ENCODE peak calls at places on chromosome 3, in seven cellular contexts. I is HTR-8/SVneo; F is posterior vena cava; J is stimulated activated CD8-positive, alpha-beta memory T cell treated with anti-CD3 and anti-CD28 coated beads, Interleukin-15, amount 100 ng/mL, for 24 hours; D is naive thymus-derived CD4-positive, alpha-beta T cell; U is tibial nerve; T is psoas muscle. V is an unnamed sample.

GRCh38 chr3:160027541-160028195 is 39.0 kb downstream of the IL12A start:
- DNase-seq in I (peak; percentile 33), F (no peak), J (no peak), D (no peak), U (no peak), T (no peak), V (no peak)

GRCh38 chr3:151008699-151009098 is 36.2 kb upstream of the CLRN1 start:
- DNase-seq in I (peak; percentile 30), F (no peak), J (no peak), D (no peak), U (no peak), T (no peak), V (no peak)

GRCh38 chr3:194740859-194741486 is 55.3 kb downstream of the FAM43A start:
- DNase-seq in I (peak; percentile 78), F (no peak), J (no peak), D (no peak), U (no peak), T (no peak), V (no peak)

GRCh38 chr3:136378011-136378410 is 127.9 kb downstream of the PCCB start:
- DNase-seq in I (no peak), F (no peak), J (no peak), D (no peak), U (no peak), T (no peak), V (no peak)

GRCh38 chr3:160092760-160093159 is 104.1 kb downstream of the IL12A start:
- DNase-seq in I (no peak), F (no peak), J (no peak), D (no peak), U (no peak), T (no peak), V (no peak)

GRCh38 chr3:53242155-53242554 is 13.7 kb downstream of the TKT start:
- DNase-seq in I (no peak), F (peak; percentile 79), J (no peak), D (no peak), U (no peak), T (no peak), V (no peak)

GRCh38 chr3:13161021-13161759 is 88.0 kb upstream of the IQSEC1 start:
- DNase-seq in I (no peak), F (peak; percentile 67), J (no peak), D (no peak), U (no peak), T (no peak), V (no peak)

GRCh38 chr3:143825513-143825912 is 22.8 kb downstream of the SLC9A9 start:
- DNase-seq in I (no peak), F (no peak), J (no peak), D (peak; percentile 56), U (no peak), T (no peak), V (no peak)

GRCh38 chr3:100775669-100776068 is 66.4 kb downstream of the TFG start:
- DNase-seq in I (no peak), F (no peak), J (no peak), D (no peak), U (no peak), T (no peak), V (no peak)

GRCh38 chr3:134361162-134361831 is 12.9 kb downstream of the AMOTL2 start:
- DNase-seq in I (no peak), F (peak; percentile 73), J (no peak), D (no peak), U (no peak), T (no peak), V (peak; percentile 56)

GRCh38 chr3:78728406-78729145 is 1039.2 kb downstream of the ROBO1 start:
- DNase-seq in I (no peak), F (peak; percentile 81), J (no peak), D (no peak), U (peak; percentile 34), T (peak; percentile 57), V (no peak)

GRCh38 chr3:111864821-111865656 is 6.0 kb downstream of the PHLDB2 start:
- DNase-seq in I (peak; percentile 46), F (no peak), J (no peak), D (no peak), U (no peak), T (no peak), V (no peak)

GRCh38 chr3:108907194-108907593 is 46.5 kb downstream of the GUCA1C start:
- DNase-seq in I (no peak), F (no peak), J (no peak), D (no peak), U (no peak), T (no peak), V (no peak)

GRCh38 chr3:178761461-178761860 is 225.2 kb downstream of the KCNMB2 start:
- DNase-seq in I (no peak), F (no peak), J (no peak), D (no peak), U (no peak), T (no peak), V (no peak)

GRCh38 chr3:194384569-194385001 is 14.5 kb downstream of the GP5 start:
- DNase-seq in I (no peak), F (peak; percentile 77), J (no peak), D (no peak), U (no peak), T (no peak), V (no peak)

GRCh38 chr3:72401005-72401404 is 447.2 kb downstream of the SHQ1 start:
- DNase-seq in I (no peak), F (no peak), J (no peak), D (no peak), U (no peak), T (no peak), V (no peak)

GRCh38 chr3:179672918-179673317 is 20.1 kb downstream of the USP13 start:
- DNase-seq in I (no peak), F (no peak), J (no peak), D (no peak), U (no peak), T (no peak), V (no peak)

GRCh38 chr3:9373443-9373842 is 10.6 kb downstream of the THUMPD3 start:
- DNase-seq in I (no peak), F (no peak), J (no peak), D (no peak), U (no peak), T (no peak), V (no peak)

GRCh38 chr3:37491343-37491742 is 317.0 kb upstream of the LRRFIP2 start:
- DNase-seq in I (no peak), F (no peak), J (no peak), D (no peak), U (no peak), T (no peak), V (no peak)

GRCh38 chr3:48364840-48365239 is 7.2 kb upstream of the FBXW12 start:
- DNase-seq in I (no peak), F (no peak), J (no peak), D (no peak), U (no peak), T (no peak), V (no peak)

GRCh38 chr3:195544634-195545033 is 1.5 kb upstream of the PPP1R2 start:
- DNase-seq in I (no peak), F (no peak), J (no peak), D (no peak), U (no peak), T (peak; percentile 45), V (no peak)

GRCh38 chr3:145244327-145244726 is 916.7 kb downstream of the PLOD2 start:
- DNase-seq in I (no peak), F (no peak), J (no peak), D (no peak), U (no peak), T (no peak), V (no peak)

GRCh38 chr3:154921351-154921750 is 158.8 kb upstream of the MME start:
- DNase-seq in I (no peak), F (no peak), J (no peak), D (no peak), U (no peak), T (no peak), V (no peak)

GRCh38 chr3:64717872-64718613 is 30.2 kb upstream of the ADAMTS9 start:
- DNase-seq in I (no peak), F (no peak), J (no peak), D (no peak), U (no peak), T (no peak), V (no peak)

GRCh38 chr3:58793938-58794337 is 127.4 kb upstream of the FAM3D start:
- DNase-seq in I (no peak), F (no peak), J (no peak), D (no peak), U (no peak), T (no peak), V (no peak)

GRCh38 chr3:111954228-111954990 is 24.4 kb upstream of the ABHD10 start:
- DNase-seq in I (no peak), F (no peak), J (no peak), D (no peak), U (no peak), T (no peak), V (no peak)

GRCh38 chr3:148757238-148757930 is 59.7 kb downstream of the AGTR1 start:
- DNase-seq in I (peak; percentile 23), F (no peak), J (no peak), D (no peak), U (no peak), T (no peak), V (no peak)

GRCh38 chr3:43999920-44000319 is 241.8 kb upstream of the TOPAZ1 start:
- DNase-seq in I (no peak), F (no peak), J (no peak), D (no peak), U (no peak), T (no peak), V (no peak)

GRCh38 chr3:131447349-131447748 is 55.4 kb downstream of the MRPL3 start:
- DNase-seq in I (no peak), F (no peak), J (no peak), D (no peak), U (no peak), T (no peak), V (no peak)

GRCh38 chr3:142993958-142994442 is 7.4 kb upstream of the U2SURP start:
- DNase-seq in I (no peak), F (no peak), J (no peak), D (peak; percentile 60), U (peak; percentile 31), T (peak; percentile 65), V (no peak)

GRCh38 chr3:151226825-151227224 is 23.8 kb upstream of the GPR171 start:
- DNase-seq in I (no peak), F (no peak), J (no peak), D (no peak), U (no peak), T (no peak), V (no peak)

GRCh38 chr3:127768346-127769008 is 53.8 kb downstream of the MGLL start:
- DNase-seq in I (peak; percentile 75), F (no peak), J (no peak), D (no peak), U (no peak), T (peak; percentile 69), V (no peak)

GRCh38 chr3:61565569-61565968 is 4.2 kb downstream of the PTPRG start:
- DNase-seq in I (no peak), F (no peak), J (no peak), D (no peak), U (no peak), T (no peak), V (no peak)

GRCh38 chr3:153291052-153291689 is 129.1 kb downstream of the RAP2B start:
- DNase-seq in I (peak; percentile 19), F (no peak), J (no peak), D (no peak), U (no peak), T (no peak), V (no peak)

GRCh38 chr3:105970283-105970682 is 101.5 kb upstream of the CBLB start:
- DNase-seq in I (no peak), F (no peak), J (no peak), D (no peak), U (no peak), T (no peak), V (no peak)

GRCh38 chr3:33315826-33316225 is 38.6 kb downstream of the FBXL2 start:
- DNase-seq in I (peak; percentile 5), F (no peak), J (no peak), D (no peak), U (no peak), T (no peak), V (no peak)

V was measured in RWPE2.